ENCODE peak calls at places on chromosomes 6 and 20, in six cellular contexts. K, F, Q, D, V and W are unnamed samples.
A peak's percentile ranks its signal among the peaks of the same experiment; 100 is the strongest.

GRCh38 chr6:1708141-1708540 is 98.4 kb downstream of the FOXC1 start:
- DNase-seq in K (no peak), F (no peak), Q (no peak), D (no peak), V (peak; percentile 67), W (no peak)

GRCh38 chr6:127518212-127518709 is 874 bp downstream of the MTCL3 start:
- DNase-seq in K (no peak), F (no peak), Q (no peak), D (no peak), V (no peak), W (no peak)

GRCh38 chr6:5619249-5619648 is 357.9 kb downstream of the FARS2 start:
- DNase-seq in K (no peak), F (no peak), Q (no peak), D (no peak), V (no peak), W (peak; percentile 8)

GRCh38 chr20:59515013-59515905 is 89.1 kb upstream of the PHACTR3 start:
- DNase-seq in K (no peak), F (peak; percentile 66), Q (peak; percentile 44), D (peak; percentile 85), V (peak; percentile 89), W (no peak)

GRCh38 chr6:161594412-161594811 is 320.6 kb upstream of the AGPAT4 start:
- DNase-seq in K (no peak), F (no peak), Q (no peak), D (no peak), V (no peak), W (no peak)

GRCh38 chr6:42142118-42142835 is at the start of gene C6orf132:
- DNase-seq in K (no peak), F (peak; percentile 45), Q (peak; percentile 9), D (peak; percentile 79), V (peak; percentile 71), W (no peak)

GRCh38 chr6:24078200-24078599 is 47.8 kb upstream of the NRSN1 start:
- DNase-seq in K (no peak), F (no peak), Q (no peak), D (peak; percentile 78), V (no peak), W (no peak)

GRCh38 chr6:624979-625378 is 31.9 kb downstream of the HUS1B start:
- DNase-seq in K (no peak), F (peak; percentile 55), Q (peak; percentile 66), D (peak; percentile 2), V (peak; percentile 35), W (no peak)

GRCh38 chr20:57618091-57618765 is 2.0 kb downstream of the ZBP1 start:
- DNase-seq in K (no peak), F (no peak), Q (peak; percentile 9), D (peak; percentile 37), V (no peak), W (no peak)

GRCh38 chr20:33727115-33727479 is 4.7 kb upstream of the ZNF341 start:
- DNase-seq in K (no peak), F (no peak), Q (no peak), D (no peak), V (no peak), W (no peak)

GRCh38 chr20:10897341-10897740 is 223.5 kb upstream of the JAG1 start:
- DNase-seq in K (no peak), F (no peak), Q (no peak), D (no peak), V (no peak), W (no peak)

GRCh38 chr6:25202505-25202904 is 76.7 kb upstream of the CARMIL1 start:
- DNase-seq in K (no peak), F (peak; percentile 67), Q (peak; percentile 73), D (peak; percentile 82), V (no peak), W (no peak)

GRCh38 chr6:107179004-107179403 is 63.7 kb upstream of the BEND3 start:
- DNase-seq in K (no peak), F (peak; percentile 32), Q (peak; percentile 4), D (peak; percentile 8), V (no peak), W (no peak)

GRCh38 chr6:158737710-158738615 is 81.2 kb downstream of the EZR start:
- DNase-seq in K (no peak), F (peak; percentile 41), Q (peak; percentile 42), D (peak; percentile 63), V (no peak), W (no peak)